ENCODE peak calls at places on chromosomes 5 and 9, in six cellular contexts. Z, P, I, G, L and S are unnamed samples.
A peak's percentile ranks its signal among the peaks of the same experiment; 100 is the strongest.

GRCh38 chr9:2055203-2055658 is 40.1 kb downstream of the SMARCA2 start:
- DNase-seq in G (no peak), L (no peak), I (no peak), Z (peak; percentile 20), P (no peak), S (peak; percentile 53)

GRCh38 chr9:18256574-18256973 is 217.4 kb upstream of the ADAMTSL1 start:
- DNase-seq in Z (no peak), G (no peak), I (no peak), P (no peak), L (peak; percentile 17), S (peak; percentile 70)

GRCh38 chr5:107204413-107204812 is 466.3 kb downstream of the EFNA5 start:
- DNase-seq in Z (no peak), I (no peak), L (no peak), P (no peak), G (no peak), S (no peak)

GRCh38 chr5:157690690-157691433 is 19.5 kb downstream of the C5orf52 start:
- DNase-seq in L (no peak), P (no peak), I (no peak), G (no peak), Z (no peak), S (no peak)

GRCh38 chr5:68373050-68373449 is 157.5 kb downstream of the PIK3R1 start:
- DNase-seq in I (no peak), P (no peak), Z (no peak), L (no peak), G (no peak), S (no peak)

GRCh38 chr5:172775326-172776234 is 4.6 kb upstream of the DUSP1 start:
- DNase-seq in L (no peak), G (no peak), P (peak; percentile 58), I (peak; percentile 87), Z (peak; percentile 74), S (peak; percentile 96)

GRCh38 chr5:111645303-111645838 is 111.6 kb downstream of the NREP start:
- DNase-seq in P (no peak), I (no peak), Z (no peak), L (no peak), G (no peak), S (no peak)

GRCh38 chr5:60010328-60010727 is 116.8 kb upstream of the PDE4D start:
- DNase-seq in G (no peak), P (no peak), I (no peak), L (peak; percentile 39), Z (no peak), S (no peak)

GRCh38 chr5:6950250-6950649 is 237.0 kb downstream of the TENT4A start:
- DNase-seq in G (no peak), L (no peak), I (no peak), P (no peak), Z (peak; percentile 63), S (no peak)

DNA sequence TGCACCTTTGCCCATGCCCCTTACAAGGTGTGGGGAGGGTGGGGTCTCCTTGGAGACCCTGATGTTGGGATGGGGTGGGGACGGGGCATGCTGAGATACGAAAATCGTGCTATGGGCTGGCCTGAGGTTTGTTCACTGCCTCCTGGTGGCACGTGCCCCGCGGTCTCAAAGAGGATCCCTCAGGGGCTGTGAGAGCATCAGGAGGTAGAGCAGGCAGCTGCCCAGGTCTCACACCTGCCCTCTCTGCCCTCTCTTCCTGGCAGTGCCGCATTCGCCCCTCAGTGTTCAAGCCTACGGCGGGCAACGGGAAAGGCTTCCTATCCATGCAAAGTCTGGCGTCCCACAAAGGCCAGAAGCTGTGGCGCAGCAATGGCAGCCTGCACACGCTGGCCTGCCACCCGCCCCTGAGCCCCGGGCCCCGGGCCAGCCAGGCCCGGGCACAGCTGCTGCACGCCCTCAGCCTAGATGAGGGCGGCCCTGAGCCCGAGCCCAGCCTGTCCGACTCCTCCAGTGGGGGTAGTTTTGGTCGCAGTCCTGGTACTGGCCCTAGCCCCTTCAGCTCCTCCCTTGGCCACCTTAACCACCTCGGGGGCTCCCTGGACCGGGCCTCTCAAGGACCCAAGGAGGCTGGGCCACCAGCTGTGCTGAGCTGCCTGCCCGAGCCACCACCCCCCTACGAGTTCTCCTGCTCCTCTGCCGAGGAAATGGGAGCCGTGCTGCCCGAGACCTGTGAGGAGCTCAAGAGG is 6.8 kb downstream of the N4BP3 start:
- DNase-seq in I (no peak), L (no peak), G (no peak), P (no peak), Z (no peak), S (no peak)
- TF ChIP-seq CTCF in I (no peak), L (no peak), G (no peak), P (no peak), Z (no peak), S (no peak)

GRCh38 chr5:176541338-176542134 is 4.3 kb upstream of the RNF44 start:
- DNase-seq in I (peak; percentile 46), Z (peak; percentile 31), L (peak; percentile 89), G (peak; percentile 70), P (peak; percentile 75), S (no peak)
- H3K4me3 ChIP-seq in I (no peak overlapping the region), Z (no peak overlapping the region), L (peak overlapping the region; percentile 84), G (peak overlapping the region; percentile 79), P (no peak overlapping the region), S (no peak overlapping the region)

DNA sequence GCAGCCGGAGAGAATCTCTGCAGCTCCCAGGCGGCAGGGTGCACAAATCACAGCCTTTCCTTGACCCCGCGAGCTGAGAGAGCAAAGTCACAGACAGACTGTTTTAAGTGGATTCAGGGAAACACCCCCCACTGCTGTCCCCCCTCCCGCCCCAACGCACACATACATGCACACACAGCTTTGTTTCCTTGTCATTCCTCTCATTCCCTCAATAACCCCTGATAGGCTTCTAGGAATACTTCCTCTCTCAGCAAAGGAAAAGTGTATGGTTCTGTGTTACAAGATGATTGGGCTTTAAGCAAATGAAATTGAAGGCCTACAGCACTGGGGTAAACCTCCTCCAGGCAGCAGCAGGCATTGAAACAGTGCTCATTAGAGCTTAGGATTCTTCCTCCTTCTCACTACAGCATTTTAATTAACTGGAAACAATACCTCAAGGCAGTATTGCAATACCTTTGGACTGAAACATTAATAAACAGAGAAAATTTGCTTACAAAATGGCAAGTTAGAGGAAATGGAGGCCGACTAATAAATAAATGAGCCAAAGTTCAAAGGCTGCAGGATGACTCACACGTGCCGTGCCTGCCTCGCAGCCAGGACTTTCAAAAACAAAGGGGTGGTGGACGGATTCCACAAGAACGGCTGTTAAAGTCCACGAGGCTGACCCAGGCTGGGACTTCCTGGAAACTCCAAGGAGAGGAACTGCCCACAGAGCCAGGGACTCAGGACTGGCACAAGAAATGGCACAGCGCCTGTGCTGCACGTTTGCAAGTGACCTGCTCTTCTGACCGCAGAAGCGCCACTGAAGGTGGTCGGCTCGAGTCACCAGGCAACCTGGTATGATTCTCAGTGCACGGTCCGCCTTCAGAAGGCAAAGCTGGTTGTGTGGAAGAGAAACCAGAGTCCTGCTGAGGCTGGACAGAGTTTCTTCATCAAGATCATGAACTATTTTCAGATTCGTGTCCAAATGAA is 236.2 kb downstream of the SYK start:
- DNase-seq in G (no peak), P (no peak), L (no peak), I (peak; percentile 90), Z (peak; percentile 67), S (peak; percentile 96)
- TF ChIP-seq CTCF in G (no peak), P (no peak), L (no peak), I (no peak), Z (no peak), S (no peak)

DNA sequence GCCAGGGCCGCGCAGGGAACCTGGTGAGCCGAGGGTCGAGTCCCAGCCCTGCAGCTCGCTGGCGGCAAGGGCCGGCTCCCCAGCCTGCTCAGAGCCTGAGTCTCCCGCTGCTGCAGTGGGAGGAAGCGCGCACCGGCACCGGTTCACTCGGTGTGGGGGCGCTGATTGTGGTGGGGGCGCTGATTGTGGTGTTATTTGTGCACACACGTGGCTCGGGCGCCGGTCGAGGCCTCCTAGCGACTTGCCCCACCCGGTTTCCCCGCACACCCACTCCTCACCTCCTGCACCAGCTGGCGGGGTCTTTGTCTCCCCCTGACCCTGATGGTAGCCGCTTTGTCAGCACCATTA is 266.7 kb downstream of the NSG2 start:
- DNase-seq in P (no peak), G (no peak), L (no peak), Z (no peak), I (no peak), S (no peak)
- H3K4me3 ChIP-seq in P (no peak overlapping the region), G (no peak overlapping the region), L (peak overlapping the region; percentile 64), Z (peak overlapping the region; percentile 67), I (no peak overlapping the region), S (no peak overlapping the region)

GRCh38 chr5:137014731-137015130 is 484.4 kb downstream of the SPOCK1 start:
- DNase-seq in Z (no peak), I (no peak), P (no peak), L (no peak), G (no peak), S (no peak)

GRCh38 chr5:137019229-137019628 is 479.9 kb downstream of the SPOCK1 start:
- DNase-seq in I (no peak), G (no peak), L (no peak), P (no peak), Z (no peak), S (no peak)

GRCh38 chr5:137015540-137016116 is 483.5 kb downstream of the SPOCK1 start:
- DNase-seq in G (no peak), I (no peak), Z (no peak), P (no peak), L (no peak), S (no peak)

GRCh38 chr5:137022043-137022442 is 477.1 kb downstream of the SPOCK1 start:
- DNase-seq in P (peak; percentile 12), Z (no peak), L (no peak), G (no peak), I (no peak), S (no peak)

GRCh38 chr5:137016783-137017324 is 482.3 kb downstream of the SPOCK1 start:
- DNase-seq in I (no peak), L (peak; percentile 38), Z (no peak), G (no peak), P (no peak), S (no peak)
- TF ChIP-seq CTCF in I (no peak), L (peak; percentile 30), Z (no peak), G (no peak), P (no peak), S (no peak)

GRCh38 chr9:95752129-95752731 is 123.3 kb upstream of the ERCC6L2 start:
- DNase-seq in I (no peak), G (no peak), L (peak; percentile 50), Z (no peak), P (no peak), S (no peak)
- H3K4me3 ChIP-seq in I (no peak overlapping the region), G (no peak overlapping the region), L (peak overlapping the region; percentile 77), Z (no peak overlapping the region), P (no peak overlapping the region), S (no peak overlapping the region)

GRCh38 chr9:127634698-127635097 is 22.6 kb downstream of the STXBP1 start:
- DNase-seq in G (no peak), P (peak; percentile 54), L (peak; percentile 52), I (no peak), Z (no peak), S (no peak)
- TF ChIP-seq CTCF in G (no peak), P (peak; percentile 14), L (peak; percentile 64), I (no peak), Z (no peak), S (no peak)

GRCh38 chr9:116661037-116661954 is 25.8 kb upstream of the TRIM32 start:
- DNase-seq in G (no peak), I (peak; percentile 48), P (peak; percentile 12), L (peak; percentile 91), Z (peak; percentile 58), S (peak; percentile 65)
- H3K4me3 ChIP-seq in G (no peak overlapping the region), I (no peak overlapping the region), P (no peak overlapping the region), L (no peak overlapping the region), Z (no peak overlapping the region), S (no peak overlapping the region)

GRCh38 chr5:176608937-176609723 is 826 bp downstream of the GPRIN1 start:
- DNase-seq in G (no peak), L (no peak), P (no peak), I (no peak), Z (no peak), S (peak; percentile 48)
- TF ChIP-seq CTCF in G (no peak), L (no peak), P (no peak), I (no peak), Z (no peak), S (no peak)